ENCODE peak calls at places on chromosomes 7 and 10, in seven cellular contexts. M is progenitor cell of endocrine pancreas; X is T follicular helper cell; V is astrocyte of the spinal cord; W is NCI-H1105; L is choroid plexus epithelial cell; C is stimulated activated CD4-positive, alpha-beta T cell treated with anti-CD3 and anti-CD28 coated beads, Interleukin-1b, Interleukin-23, amount 100 ng/mL, for 1 hour. S is an unnamed sample.

GRCh38 chr10:63935705-63936104 is 414.5 kb downstream of the REEP3 start:
- DNase-seq in M (no peak), X (no peak), V (no peak), W (no peak), L (peak; percentile 28), C (no peak), S (no peak)

GRCh38 chr10:132146271-132146671 is 40.5 kb upstream of the DPYSL4 start:
- DNase-seq in M (no peak), X (no peak), V (no peak), W (no peak), L (no peak), C (no peak), S (no peak)

GRCh38 chr10:111874586-111874985 is 309.0 kb downstream of the GPAM start:
- DNase-seq in M (no peak), X (no peak), V (no peak), W (no peak), L (no peak), C (no peak), S (no peak)

GRCh38 chr7:102860351-102860811 is 52.4 kb upstream of the LRRC17 start:
- DNase-seq in M (no peak), X (no peak), V (peak; percentile 88), W (no peak), L (peak; percentile 95), C (no peak), S (no peak)

GRCh38 chr7:69782917-69783684 is 184.8 kb downstream of the AUTS2 start:
- DNase-seq in M (no peak), X (no peak), V (peak; percentile 70), W (peak; percentile 48), L (peak; percentile 18), C (no peak), S (no peak)

GRCh38 chr10:17790631-17791030 is 18.5 kb upstream of the MRC1 start:
- DNase-seq in M (no peak), X (no peak), V (no peak), W (no peak), L (no peak), C (no peak), S (no peak)

GRCh38 chr10:5449823-5450222 is 37.5 kb downstream of the NET1 start:
- DNase-seq in M (no peak), X (no peak), V (peak; percentile 73), W (no peak), L (peak; percentile 87), C (no peak), S (no peak)

GRCh38 chr7:90222811-90223725 is 11.5 kb downstream of the STEAP2 start:
- DNase-seq in M (no peak), X (no peak), V (no peak), W (no peak), L (no peak), C (no peak), S (no peak)

GRCh38 chr7:3887071-3887691 is 586.1 kb downstream of the SDK1 start:
- DNase-seq in M (no peak), X (no peak), V (no peak), W (no peak), L (no peak), C (no peak), S (no peak)

GRCh38 chr10:70974351-70974901 is 86.1 kb upstream of the PCBD1 start:
- DNase-seq in M (no peak), X (no peak), V (no peak), W (no peak), L (peak; percentile 20), C (no peak), S (no peak)

GRCh38 chr7:147412782-147413186 is 1177.8 kb upstream of the C7orf33 start:
- DNase-seq in M (no peak), X (no peak), V (peak; percentile 78), W (no peak), L (peak; percentile 92), C (no peak), S (no peak)

GRCh38 chr7:113119429-113119828 is 1.1 kb upstream of the SMIM30 start:
- DNase-seq in M (no peak), X (no peak), V (no peak), W (no peak), L (no peak), C (no peak), S (no peak)

GRCh38 chr10:112821663-112822062 is 128.4 kb upstream of the TCF7L2 start:
- DNase-seq in M (no peak), X (no peak), V (no peak), W (no peak), L (peak; percentile 71), C (no peak), S (no peak)

GRCh38 chr7:114988755-114989154 is 66.9 kb downstream of the MDFIC start:
- DNase-seq in M (no peak), X (no peak), V (peak; percentile 74), W (no peak), L (peak; percentile 73), C (no peak), S (no peak)

GRCh38 chr7:80721880-80722595 is 83.6 kb downstream of the CD36 start:
- DNase-seq in M (no peak), X (no peak), V (peak; percentile 90), W (no peak), L (peak; percentile 92), C (no peak), S (no peak)

GRCh38 chr10:120455004-120455403 is 2.0 kb upstream of the PLPP4 start:
- DNase-seq in M (no peak), X (no peak), V (no peak), W (no peak), L (no peak), C (no peak), S (no peak)

GRCh38 chr7:6446977-6447588 is 671 bp downstream of the DAGLB start:
- DNase-seq in M (no peak), X (no peak), V (peak; percentile 79), W (peak; percentile 67), L (peak; percentile 77), C (no peak), S (no peak)

GRCh38 chr10:60604356-60604755 is 173.9 kb upstream of the CDK1 start:
- DNase-seq in M (no peak), X (no peak), V (no peak), W (no peak), L (peak; percentile 61), C (no peak), S (no peak)

GRCh38 chr10:60176900-60177299 is 212.8 kb downstream of the ANK3 start:
- DNase-seq in M (no peak), X (no peak), V (no peak), W (no peak), L (no peak), C (no peak), S (no peak)

GRCh38 chr10:90167174-90168064 is 466.0 kb downstream of the KIF20B start:
- DNase-seq in M (no peak), X (no peak), V (peak; percentile 45), W (no peak), L (peak; percentile 96), C (no peak), S (no peak)

GRCh38 chr7:28575241-28575643 is 162.9 kb downstream of the CREB5 start:
- DNase-seq in M (no peak), X (no peak), V (no peak), W (no peak), L (peak; percentile 30), C (no peak), S (no peak)

GRCh38 chr10:98296514-98296913 is 28.5 kb upstream of the LOXL4 start:
- DNase-seq in M (no peak), X (no peak), V (peak; percentile 43), W (no peak), L (peak; percentile 65), C (no peak), S (no peak)

GRCh38 chr7:919924-920341 is 34.5 kb downstream of the ADAP1 start:
- DNase-seq in M (no peak), X (no peak), V (no peak), W (no peak), L (no peak), C (no peak), S (no peak)

GRCh38 chr7:44484482-44485313 is 5.8 kb downstream of the NUDCD3 start:
- DNase-seq in M (no peak), X (no peak), V (no peak), W (no peak), L (no peak), C (no peak), S (no peak)

GRCh38 chr7:117427258-117427701 is at the start of gene ASZ1:
- DNase-seq in M (no peak), X (no peak), V (no peak), W (no peak), L (no peak), C (no peak), S (no peak)

GRCh38 chr7:73560035-73560835 is 2.7 kb upstream of the BCL7B start:
- DNase-seq in M (no peak), X (no peak), V (peak; percentile 80), W (no peak), L (peak; percentile 93), C (no peak), S (no peak)

GRCh38 chr10:93608421-93608820 is 3.9 kb upstream of the PDE6C start:
- DNase-seq in M (no peak), X (no peak), V (no peak), W (no peak), L (no peak), C (no peak), S (no peak)

GRCh38 chr7:51255536-51256243 is 60.9 kb downstream of the COBL start:
- DNase-seq in M (no peak), X (no peak), V (no peak), W (no peak), L (no peak), C (no peak), S (no peak)

GRCh38 chr10:95169522-95169921 is 24.5 kb upstream of the ACSM6 start:
- DNase-seq in M (no peak), X (no peak), V (no peak), W (no peak), L (no peak), C (no peak), S (no peak)

GRCh38 chr7:149238051-149238450 is 1.4 kb upstream of the ZNF212 start:
- DNase-seq in M (no peak), X (no peak), V (no peak), W (no peak), L (no peak), C (no peak), S (no peak)

GRCh38 chr7:87234949-87235348 is 15.4 kb upstream of the TMEM243 start:
- DNase-seq in M (no peak), X (no peak), V (no peak), W (no peak), L (peak; percentile 65), C (no peak), S (no peak)

GRCh38 chr7:75688200-75689136 is 50.3 kb downstream of the HIP1 start:
- DNase-seq in M (no peak), X (no peak), V (no peak), W (peak; percentile 90), L (no peak), C (no peak), S (no peak)

GRCh38 chr7:137606061-137606674 is 240.6 kb downstream of the DGKI start:
- DNase-seq in M (no peak), X (no peak), V (peak; percentile 81), W (peak; percentile 28), L (peak; percentile 78), C (no peak), S (no peak)

GRCh38 chr7:90216771-90217170 is 5.2 kb downstream of the STEAP2 start:
- DNase-seq in M (no peak), X (no peak), V (no peak), W (no peak), L (no peak), C (no peak), S (no peak)

GRCh38 chr10:73899401-73899780 is 11.5 kb upstream of the PLAU start:
- DNase-seq in M (no peak), X (no peak), V (peak; percentile 94), W (no peak), L (peak; percentile 88), C (no peak), S (no peak)

GRCh38 chr7:49790209-49790608 is 16.8 kb downstream of the VWC2 start:
- DNase-seq in M (no peak), X (no peak), V (no peak), W (no peak), L (no peak), C (no peak), S (no peak)

GRCh38 chr10:122295423-122295947 is 24.4 kb downstream of the BTBD16 start:
- DNase-seq in M (no peak), X (no peak), V (no peak), W (no peak), L (no peak), C (no peak), S (no peak)

GRCh38 chr7:24825315-24825917 is 68.2 kb upstream of the GSDME start:
- DNase-seq in M (no peak), X (no peak), V (no peak), W (no peak), L (no peak), C (no peak), S (no peak)

S was measured in cortex of kidney.